ENCODE peak calls at places on chromosomes 11 and 22, in five cellular contexts. D is PC-3, S is GM23338, I is HCT116, Q is hepatocyte. V is an unnamed sample.

GRCh38 chr11:45061641-45062040 is 84.8 kb upstream of the PRDM11 start:
- DNase-seq in Q (no peak), I (no peak), S (no peak), D (peak), V (no peak)

GRCh38 chr11:134124660-134125451 is 56.0 kb downstream of the JAM3 start:
- DNase-seq in D (no peak), S (peak), Q (peak), I (no peak), V (peak)

GRCh38 chr22:45832959-45833580 is 143.9 kb downstream of the WNT7B start:
- DNase-seq in S (no peak), Q (no peak), D (no peak), I (no peak), V (no peak)

GRCh38 chr22:44284711-44285110 is 28.0 kb downstream of the SHISAL1 start:
- DNase-seq in I (no peak), S (no peak), D (no peak), Q (no peak), V (no peak)

GRCh38 chr11:86811637-86812321 is 11.4 kb downstream of the PRSS23 start:
- DNase-seq in I (peak), S (peak), D (peak), Q (peak), V (peak)

GRCh38 chr11:27328602-27329001 is 34.4 kb downstream of the CCDC34 start:
- DNase-seq in S (peak), Q (no peak), I (no peak), D (no peak), V (no peak)

GRCh38 chr11:23990346-23990745 is 506.5 kb upstream of the LUZP2 start:
- DNase-seq in S (no peak), D (no peak), Q (no peak), I (no peak), V (no peak)

GRCh38 chr11:21761000-21761399 is 431.9 kb upstream of the ANO5 start:
- DNase-seq in I (no peak), S (no peak), D (no peak), Q (no peak), V (no peak)

GRCh38 chr11:2265396-2265795 is 5.0 kb downstream of the ASCL2 start:
- DNase-seq in I (no peak), Q (no peak), D (no peak), S (no peak), V (no peak)

GRCh38 chr11:44575288-44575672 is 9.8 kb downstream of the CD82 start:
- DNase-seq in D (no peak), S (no peak), Q (no peak), I (no peak), V (no peak)

GRCh38 chr11:13228569-13228968 is 49.0 kb upstream of the BMAL1 start:
- DNase-seq in I (no peak), S (no peak), Q (no peak), D (no peak), V (no peak)

GRCh38 chr22:27748355-27749168 is 53.0 kb downstream of the MN1 start:
- DNase-seq in S (peak), Q (peak), I (no peak), D (no peak), V (peak)

GRCh38 chr22:50674606-50675552 is 2.3 kb downstream of the SHANK3 start:
- DNase-seq in I (peak), S (peak), Q (peak), D (peak), V (peak)

GRCh38 chr11:72221386-72221785 is 3.2 kb upstream of the INPPL1 start:
- DNase-seq in D (no peak), I (no peak), S (no peak), Q (no peak), V (no peak)

GRCh38 chr11:96235725-96236124 is 107.3 kb downstream of the MAML2 start:
- DNase-seq in I (no peak), D (no peak), S (no peak), Q (peak), V (no peak)

DNA sequence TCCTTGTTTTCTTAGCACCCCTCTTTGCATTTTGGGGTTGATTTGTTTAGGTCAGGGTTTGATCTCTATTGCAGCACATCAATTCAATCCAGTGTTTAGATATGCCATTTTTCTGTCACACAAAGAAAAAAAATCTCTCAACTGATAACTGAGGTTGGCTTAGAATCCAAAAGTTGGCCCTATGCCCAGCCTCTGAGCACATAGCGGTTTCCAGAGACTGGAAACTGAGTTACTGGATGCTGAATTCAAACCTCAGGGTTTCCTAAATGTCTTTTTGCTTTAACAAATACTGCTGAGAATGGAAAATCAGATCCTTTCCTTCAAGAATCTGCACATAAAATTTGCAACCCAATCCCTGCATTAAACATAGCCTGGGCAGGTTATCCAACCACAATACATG is 4.0 kb downstream of the P4HA3 start:
- DNase-seq in I (no peak), S (no peak), D (no peak), Q (peak), V (no peak)
- TF ChIP-seq EZH2phosphoT487 in I (no peak), S (no peak), D (no peak), Q (no peak), V (no peak)

DNA sequence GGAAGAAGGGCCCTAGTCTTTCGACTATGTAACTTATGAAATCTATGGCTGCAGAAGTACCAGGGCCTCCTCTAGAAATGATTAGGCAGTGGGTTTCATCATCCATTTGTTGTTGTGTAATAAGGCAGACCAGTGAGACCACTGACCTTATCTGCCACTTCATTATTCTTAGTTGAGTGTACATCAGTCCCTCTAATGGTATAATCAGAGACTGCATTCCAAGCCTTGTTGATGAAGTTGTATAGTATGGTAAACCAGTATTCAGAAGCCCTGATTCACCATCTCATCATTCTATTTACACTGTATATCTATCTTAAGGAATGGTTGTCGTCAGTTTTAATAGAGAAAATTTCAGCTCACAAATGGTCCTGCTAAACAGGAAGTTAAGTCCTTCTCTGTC is 32.2 kb upstream of the GRIA4 start:
- DNase-seq in D (peak), I (no peak), Q (no peak), S (no peak), V (peak)
- TF ChIP-seq CTCF in D (peak), I (peak), Q (no peak), S (no peak), V (peak)

DNA sequence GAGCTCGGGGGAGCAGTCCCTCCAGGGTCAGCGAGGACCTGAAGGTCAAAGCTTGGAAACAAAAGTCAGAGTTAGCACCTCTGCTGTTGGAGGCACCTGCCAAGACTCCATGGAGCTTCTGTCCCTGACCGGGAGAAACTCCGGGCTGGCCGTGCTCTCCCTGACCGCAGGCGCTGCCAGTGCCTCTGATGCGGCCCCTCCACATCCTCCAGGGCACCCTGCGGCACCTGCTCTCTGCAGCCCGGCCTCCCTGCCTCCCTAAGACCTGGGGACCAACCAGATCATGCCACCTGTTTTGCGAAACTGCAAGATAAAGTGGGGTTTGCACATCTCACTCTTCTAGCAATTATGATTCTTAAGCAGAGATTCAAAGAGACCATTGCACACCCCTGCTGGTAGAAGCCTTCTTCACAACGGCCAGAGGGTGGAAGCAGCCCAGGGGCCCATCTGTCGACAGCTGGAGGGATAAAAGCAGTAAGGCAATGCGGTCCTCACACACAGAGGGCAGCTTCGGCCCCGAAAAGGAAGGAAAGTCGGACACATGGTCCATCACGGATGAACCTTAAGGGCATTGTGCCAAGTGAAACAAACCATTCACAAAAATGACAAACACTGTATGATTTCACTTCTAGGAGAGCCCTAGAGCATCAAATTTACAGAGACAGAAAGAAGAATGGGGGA is 477.1 kb downstream of the BRD1 start:
- DNase-seq in Q (no peak), D (no peak), S (no peak), I (no peak), V (no peak)
- TF ChIP-seq EZH2 in Q (no peak), D (no peak), S (no peak), I (no peak), V (no peak)

GRCh38 chr11:66845143-66845875 is 2.1 kb downstream of the RCE1 start:
- DNase-seq in I (no peak), Q (no peak), D (no peak), S (no peak), V (no peak)

GRCh38 chr11:66844496-66845142 is 1.4 kb downstream of the RCE1 start:
- DNase-seq in Q (no peak), S (no peak), I (no peak), D (no peak), V (no peak)

GRCh38 chr11:66847461-66848232 is 4.4 kb downstream of the RCE1 start:
- DNase-seq in Q (no peak), S (no peak), I (no peak), D (no peak), V (no peak)

GRCh38 chr11:66845876-66846212 is 2.6 kb downstream of the RCE1 start:
- DNase-seq in D (no peak), I (no peak), S (no peak), Q (no peak), V (no peak)

GRCh38 chr11:66846671-66847091 is 3.4 kb downstream of the RCE1 start:
- DNase-seq in D (peak), I (no peak), Q (no peak), S (no peak), V (no peak)
- TF ChIP-seq EZH2phosphoT487 in D (no peak), I (no peak), Q (no peak), S (no peak), V (no peak)

GRCh38 chr11:128685383-128686044 is 8.4 kb upstream of the FLI1 start:
- DNase-seq in S (peak), Q (no peak), D (no peak), I (no peak), V (no peak)

GRCh38 chr11:128688031-128688713 is 5.7 kb upstream of the FLI1 start:
- DNase-seq in Q (no peak), S (peak), D (no peak), I (no peak), V (peak)

GRCh38 chr11:128687321-128687720 is 6.6 kb upstream of the FLI1 start:
- DNase-seq in Q (no peak), I (no peak), S (peak), D (no peak), V (peak)

GRCh38 chr11:128686045-128686741 is 7.7 kb upstream of the FLI1 start:
- DNase-seq in I (no peak), Q (no peak), S (peak), D (no peak), V (peak)

DNA sequence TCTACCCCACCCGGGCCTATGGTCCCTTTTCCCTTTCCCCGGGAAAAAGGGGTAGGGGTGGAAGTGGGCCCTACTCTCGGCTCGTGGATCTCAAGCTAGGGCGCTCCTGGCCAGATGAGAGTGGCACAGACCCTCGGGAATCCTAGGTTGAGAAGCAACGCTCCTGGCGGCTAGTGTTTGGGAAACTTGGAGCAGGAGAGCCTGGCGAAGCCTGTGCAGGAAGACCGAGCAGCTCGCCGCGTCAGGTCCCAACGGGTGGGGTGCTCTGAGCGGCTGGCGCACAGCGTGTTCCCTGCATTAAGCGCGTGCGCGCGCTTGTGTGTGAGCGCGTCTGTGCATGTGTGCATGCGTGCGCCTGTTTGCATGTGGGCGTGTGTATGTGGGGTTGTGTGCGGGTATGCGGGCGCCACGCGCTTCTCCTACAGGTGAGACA is 7.1 kb upstream of the FLI1 start:
- DNase-seq in S (peak), I (no peak), D (peak), Q (peak), V (peak)
- TF ChIP-seq CTCF in S (no peak), I (no peak), D (no peak), Q (no peak), V (no peak)

DNA sequence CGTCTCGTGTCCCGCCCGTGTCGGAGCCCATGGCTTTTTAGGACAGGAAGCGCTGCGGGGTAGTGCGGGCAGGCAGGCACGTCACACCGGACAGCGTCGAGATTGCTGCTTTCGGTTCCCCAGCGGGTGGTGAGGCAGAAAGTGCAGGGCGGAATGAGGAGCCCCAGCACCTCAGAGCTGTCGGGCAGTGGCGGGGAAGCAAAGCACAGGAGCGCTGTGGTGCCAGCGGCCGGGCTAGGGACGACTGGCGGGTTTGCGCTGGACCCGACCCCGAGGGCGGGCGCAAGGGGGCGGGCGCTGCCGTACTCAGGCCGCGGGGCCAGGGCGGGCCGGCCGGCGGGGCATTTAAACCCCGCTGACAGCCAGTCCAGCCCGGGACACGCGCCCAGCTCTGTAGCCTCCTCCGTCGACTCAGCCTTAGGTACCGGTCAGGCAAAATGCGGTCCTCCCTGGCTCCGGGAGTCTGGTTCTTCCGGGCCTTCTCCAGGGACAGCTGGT is at the start of gene SLC37A2:
- DNase-seq in D (peak), Q (peak), S (peak), I (no peak), V (peak)
- TF ChIP-seq EZH2 in D (no peak), Q (no peak), S (peak), I (no peak), V (no peak)